ENCODE peak calls at places on chromosomes 2 and 18, in four cellular contexts. L, I, M and J are unnamed samples.

GRCh38 chr2:122417114-122417513 is 661.7 kb downstream of the TSN start:
- DNase-seq in L (no peak), I (peak; percentile 49), M (no peak), J (no peak)

GRCh38 chr2:2623939-2624338 is 292.9 kb upstream of the MYT1L start:
- DNase-seq in L (no peak), I (no peak), M (no peak), J (no peak)

GRCh38 chr2:188666503-188666902 is 307.7 kb upstream of the COL3A1 start:
- DNase-seq in L (no peak), I (no peak), M (no peak), J (no peak)

GRCh38 chr18:45324489-45325111 is 290.7 kb upstream of the SLC14A2 start:
- DNase-seq in L (no peak), I (peak; percentile 89), M (peak; percentile 55), J (no peak)

GRCh38 chr2:100038019-100038418 is 104.4 kb downstream of the AFF3 start:
- DNase-seq in L (no peak), I (no peak), M (no peak), J (no peak)

GRCh38 chr2:118322381-118322780 is 234.1 kb downstream of the INSIG2 start:
- DNase-seq in L (no peak), I (no peak), M (no peak), J (no peak)

GRCh38 chr2:70328921-70329561 is 27.2 kb upstream of the FAM136A start:
- DNase-seq in L (no peak), I (no peak), M (no peak), J (no peak)

GRCh38 chr2:10835052-10835970 is 22.7 kb upstream of the PDIA6 start:
- DNase-seq in L (peak; percentile 82), I (peak; percentile 89), M (peak; percentile 24), J (peak; percentile 94)